ENCODE peak calls at places on chromosome 3, in five cellular contexts. Y is amniotic stem cell; G is astrocyte; P is stimulated activated CD8-positive, alpha-beta memory T cell treated with anti-CD3 and anti-CD28 coated beads, Interleukin-2, amount 100 ng/mL, for 48 hours; T is psoas muscle. O is an unnamed sample.

GRCh38 chr3:194572131-194572789 is 61.0 kb downstream of the TMEM44 start:
- DNase-seq in Y (peak), G (peak), P (no peak), T (peak), O (peak)

GRCh38 chr3:174862666-174863065 is 3.5 kb downstream of the NAALADL2 start:
- DNase-seq in Y (no peak), G (no peak), P (no peak), T (no peak), O (peak)

GRCh38 chr3:129399895-129400357 is 28.5 kb downstream of the EFCAB12 start:
- DNase-seq in Y (no peak), G (peak), P (no peak), T (no peak), O (no peak)

GRCh38 chr3:76949033-76949432 is 90.9 kb upstream of the ROBO2 start:
- DNase-seq in Y (no peak), G (no peak), P (no peak), T (no peak), O (no peak)

GRCh38 chr3:5006755-5007202 is 27.5 kb downstream of the BHLHE40 start:
- DNase-seq in Y (no peak), G (no peak), P (peak), T (no peak), O (peak)

GRCh38 chr3:12815719-12816118 is 19.2 kb downstream of the CAND2 start:
- DNase-seq in Y (no peak), G (no peak), P (no peak), T (no peak), O (no peak)

GRCh38 chr3:158313344-158313927 is 203.5 kb downstream of the RSRC1 start:
- DNase-seq in Y (no peak), G (peak), P (no peak), T (no peak), O (peak)

GRCh38 chr3:50572158-50572557 is 2.8 kb downstream of the HEMK1 start:
- DNase-seq in Y (no peak), G (peak), P (no peak), T (peak), O (peak)

GRCh38 chr3:30646181-30646876 is 39.9 kb downstream of the TGFBR2 start:
- DNase-seq in Y (no peak), G (no peak), P (no peak), T (no peak), O (peak)

GRCh38 chr3:111999924-112000835 is 1.5 kb downstream of the TAGLN3 start:
- DNase-seq in Y (no peak), G (peak), P (no peak), T (no peak), O (no peak)

GRCh38 chr3:13005301-13005700 is 67.9 kb downstream of the IQSEC1 start:
- DNase-seq in Y (no peak), G (no peak), P (no peak), T (no peak), O (no peak)

GRCh38 chr3:52188586-52189404 is 9.2 kb upstream of the ALAS1 start:
- DNase-seq in Y (no peak), G (no peak), P (no peak), T (no peak), O (no peak)

GRCh38 chr3:25292604-25293003 is 135.5 kb upstream of the RARB start:
- DNase-seq in Y (no peak), G (no peak), P (no peak), T (no peak), O (no peak)

GRCh38 chr3:29382399-29382798 is 101.5 kb downstream of the RBMS3 start:
- DNase-seq in Y (no peak), G (peak), P (no peak), T (no peak), O (peak)

GRCh38 chr3:53709856-53710674 is 136.2 kb downstream of the CHDH start:
- DNase-seq in Y (peak), G (peak), P (peak), T (peak), O (peak)

GRCh38 chr3:25843332-25843731 is 53.4 kb downstream of the OXSM start:
- DNase-seq in Y (no peak), G (no peak), P (no peak), T (no peak), O (no peak)

GRCh38 chr3:46847744-46848143 is 15.5 kb downstream of the MYL3 start:
- DNase-seq in Y (no peak), G (no peak), P (no peak), T (no peak), O (no peak)

GRCh38 chr3:147421184-147421912 is 12.2 kb downstream of the ZIC1 start:
- DNase-seq in Y (no peak), G (no peak), P (no peak), T (no peak), O (no peak)

GRCh38 chr3:162799910-162800309 is 1303.3 kb downstream of the OTOL1 start:
- DNase-seq in Y (no peak), G (no peak), P (no peak), T (no peak), O (no peak)

GRCh38 chr3:149114458-149114857 is 15.0 kb upstream of the HPS3 start:
- DNase-seq in Y (no peak), G (peak), P (no peak), T (no peak), O (no peak)

GRCh38 chr3:4418156-4418555 is 48.9 kb downstream of the SUMF1 start:
- DNase-seq in Y (no peak), G (no peak), P (no peak), T (no peak), O (no peak)

GRCh38 chr3:60755094-60755493 is 496.2 kb downstream of the FHIT start:
- DNase-seq in Y (no peak), G (no peak), P (no peak), T (no peak), O (no peak)

GRCh38 chr3:48426944-48427629 is 2.8 kb downstream of the PLXNB1 start:
- DNase-seq in Y (no peak), G (no peak), P (no peak), T (no peak), O (no peak)

O was measured in AG08395.